ENCODE peak calls at places on chromosomes 1 and 21, in ten cellular contexts. U, Q, X, N, A, L, M, D, P and J are unnamed samples.

GRCh38 chr1:22139066-22139594 is 3.8 kb downstream of the WNT4 start:
- DNase-seq in M (no peak), L (no peak), A (no peak), P (no peak), D (no peak), Q (no peak), U (no peak), X (no peak), N (no peak), J (no peak)

GRCh38 chr1:80008934-80009333 is 1002.4 kb upstream of the ADGRL4 start:
- DNase-seq in P (no peak), Q (no peak), A (no peak), L (no peak), N (no peak), X (no peak), M (no peak), U (no peak), D (no peak), J (no peak)

GRCh38 chr1:83999316-83999819 is 436 bp upstream of the TTLL7 start:
- DNase-seq in Q (peak), D (peak), A (peak), M (peak), L (peak), X (peak), P (peak), U (no peak), N (peak), J (peak)

GRCh38 chr21:46058339-46059145 is 39.4 kb upstream of the COL6A2 start:
- DNase-seq in P (no peak), X (no peak), U (no peak), N (no peak), M (no peak), L (no peak), D (no peak), A (no peak), Q (no peak), J (no peak)

GRCh38 chr1:188425687-188426086 is 1596.9 kb downstream of the PLA2G4A start:
- DNase-seq in U (no peak), A (no peak), P (no peak), N (no peak), L (no peak), D (no peak), X (no peak), Q (no peak), M (no peak), J (no peak)

GRCh38 chr1:224739997-224740687 is 124.0 kb downstream of the CNIH3 start:
- DNase-seq in Q (no peak), L (no peak), X (no peak), M (no peak), A (no peak), D (no peak), N (no peak), U (no peak), P (no peak), J (peak)

GRCh38 chr1:28518745-28519341 is 13.0 kb downstream of the RCC1 start:
- DNase-seq in U (no peak), X (no peak), P (peak), N (no peak), A (no peak), D (no peak), L (no peak), M (no peak), Q (no peak), J (peak)

GRCh38 chr1:235430991-235431390 is 63.8 kb downstream of the TBCE start:
- DNase-seq in P (no peak), N (no peak), U (no peak), A (no peak), D (no peak), X (no peak), L (no peak), M (no peak), Q (no peak), J (no peak)

GRCh38 chr1:214445201-214445600 is 106.2 kb downstream of the PTPN14 start:
- DNase-seq in A (no peak), M (no peak), Q (no peak), U (no peak), X (no peak), D (no peak), N (no peak), P (no peak), L (no peak), J (no peak)

GRCh38 chr21:40049959-40050290 is 182.7 kb downstream of the PCP4 start:
- DNase-seq in M (no peak), D (no peak), A (peak), Q (no peak), N (no peak), P (no peak), U (no peak), X (no peak), L (no peak), J (no peak)

GRCh38 chr1:206932271-206932670 is 10.5 kb upstream of the FCMR start:
- DNase-seq in M (no peak), N (no peak), L (no peak), X (no peak), Q (no peak), D (no peak), P (no peak), U (no peak), A (no peak), J (no peak)

GRCh38 chr1:206930210-206930798 is 8.6 kb upstream of the FCMR start:
- DNase-seq in A (no peak), N (no peak), M (no peak), Q (no peak), U (no peak), D (no peak), P (peak), X (no peak), L (no peak), J (peak)

GRCh38 chr1:206931709-206932108 is 10.0 kb upstream of the FCMR start:
- DNase-seq in A (peak), M (no peak), D (no peak), Q (no peak), U (no peak), N (no peak), X (no peak), P (no peak), L (no peak), J (peak)

GRCh38 chr1:206926286-206926685 is 4.5 kb upstream of the FCMR start:
- DNase-seq in X (no peak), L (no peak), M (no peak), U (no peak), P (no peak), A (no peak), N (no peak), Q (no peak), D (no peak), J (no peak)

GRCh38 chr1:206929509-206929908 is 7.8 kb upstream of the FCMR start:
- DNase-seq in L (no peak), A (no peak), D (no peak), N (no peak), X (no peak), Q (no peak), M (no peak), P (no peak), U (no peak), J (no peak)
- TF ChIP-seq CTCF in L (no peak), A (peak), D (no peak), N (no peak), X (no peak), Q (no peak), M (no peak), P (no peak), U (no peak), J (no peak)

GRCh38 chr21:29024474-29025327 is at the start of gene USP16:
- DNase-seq in X (peak), A (peak), M (peak), P (peak), U (peak), L (peak), N (peak), Q (peak), D (peak), J (peak)
- TF ChIP-seq CTCF in X (no peak), A (no peak), M (peak), P (no peak), U (no peak), L (no peak), N (peak), Q (no peak), D (no peak), J (no peak)

GRCh38 chr1:44784094-44785026 is 3.6 kb downstream of the BEST4 start:
- DNase-seq in A (peak), X (no peak), U (peak), Q (peak), D (no peak), P (peak), M (no peak), L (no peak), N (no peak), J (peak)
- TF ChIP-seq CTCF in A (peak), X (no peak), U (no peak), Q (no peak), D (no peak), P (no peak), M (no peak), L (no peak), N (no peak), J (no peak)

DNA sequence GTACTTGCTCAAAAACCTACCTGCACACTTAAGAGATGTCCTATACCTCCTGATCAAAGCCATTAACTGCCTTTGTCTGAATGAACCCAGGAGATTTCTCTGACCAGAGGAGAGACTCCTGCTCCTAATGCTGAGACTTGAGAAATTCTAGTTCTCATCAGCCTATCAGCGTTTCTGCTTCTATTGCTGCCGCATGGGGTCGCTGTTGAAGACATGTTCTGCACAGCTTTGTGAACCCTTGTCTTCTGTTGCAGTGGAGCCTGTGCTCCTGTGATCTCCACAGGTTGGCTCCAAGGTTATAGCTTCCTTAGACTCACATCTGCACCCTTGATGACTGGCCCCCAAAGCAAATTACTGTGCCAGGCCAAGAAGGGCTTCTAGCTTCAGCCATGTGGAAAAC is 40.2 kb downstream of the EDN2 start:
- DNase-seq in P (peak), N (no peak), Q (no peak), M (no peak), A (no peak), X (no peak), U (no peak), L (no peak), D (no peak), J (no peak)
- TF ChIP-seq CTCF in P (peak), N (no peak), Q (no peak), M (no peak), A (peak), X (no peak), U (peak), L (no peak), D (no peak), J (no peak)